ENCODE peak calls at places on chromosomes 2 and 18, in five cellular contexts. Q is MCF 10A; O is fibroblast of villous mesenchyme; J is amniotic stem cell; P is NK-92 treated with Interleukin-12 subunit alpha and Interleukin-12 subunit beta, amount 100 ng/mL, for 24 hours. H is an unnamed sample.
A peak's percentile ranks its signal among the peaks of the same experiment; 100 is the strongest.

GRCh38 chr2:126849486-126849885 is 49.2 kb upstream of the TEX51 start:
- DNase-seq in J (no peak), P (no peak), Q (no peak), O (no peak), H (no peak)

GRCh38 chr2:77013932-77014331 is 508.2 kb downstream of the LRRTM4 start:
- DNase-seq in P (no peak), O (no peak), Q (no peak), J (no peak), H (no peak)

GRCh38 chr2:38912619-38913018 is 22.9 kb downstream of the ARHGEF33 start:
- DNase-seq in Q (no peak), O (no peak), P (no peak), J (no peak), H (no peak)

GRCh38 chr2:105969552-105969951 is 224.5 kb downstream of the UXS1 start:
- DNase-seq in Q (peak; percentile 35), P (no peak), O (no peak), J (no peak), H (peak; percentile 26)

GRCh38 chr2:112304298-112304941 is 29.0 kb downstream of the ZC3H6 start:
- DNase-seq in O (no peak), Q (no peak), J (no peak), P (no peak), H (no peak)

GRCh38 chr18:7904529-7904928 is 337.4 kb downstream of the PTPRM start:
- DNase-seq in J (peak; percentile 43), O (peak; percentile 97), P (no peak), Q (peak; percentile 64), H (no peak)

GRCh38 chr2:172456002-172456401 is 28.6 kb downstream of the ITGA6 start:
- DNase-seq in J (no peak), Q (no peak), O (no peak), P (no peak), H (no peak)

GRCh38 chr18:5196253-5197031 is 615 bp downstream of the AKAIN1 start:
- DNase-seq in P (no peak), J (no peak), Q (no peak), O (no peak), H (no peak)

GRCh38 chr2:8614646-8615045 is 67.2 kb upstream of the ID2 start:
- DNase-seq in Q (no peak), J (no peak), P (no peak), O (no peak), H (no peak)

GRCh38 chr2:216319771-216320170 is 52.5 kb downstream of the MARCHF4 start:
- DNase-seq in P (no peak), J (no peak), Q (no peak), O (no peak), H (no peak)

GRCh38 chr2:96970248-96970875 is 16.0 kb downstream of the FAM178B start:
- DNase-seq in O (no peak), Q (peak; percentile 20), J (no peak), P (no peak), H (no peak)

GRCh38 chr2:43333096-43333655 is 106.8 kb upstream of the ZFP36L2 start:
- DNase-seq in P (no peak), J (no peak), O (peak; percentile 49), Q (no peak), H (no peak)

H was measured in activated CD4-positive, alpha-beta memory T cell treated with anti-CD3 and anti-CD28 coated beads, Interleukin-2, amount 10 ng/mL, durations not matched to agents 7 days and 5 days.